ENCODE peak calls at places on chromosome X, in eight cellular contexts. One of them, this sample, is unnamed.

GRCh38 chrX:30875957-30876356 is 13.1 kb downstream of the TAB3 start:
- DNase-seq in AG04449: peak; percentile 38
- DNase-seq in astrocyte of the spinal cord: peak; percentile 54
- DNase-seq in bronchial epithelial cell: peak; percentile 89
- DNase-seq in GM06990: no peak
- DNase-seq in nephron progenitor cell: no peak
- DNase-seq in H9: no peak
- DNase-seq in natural killer cell: no peak
- DNase-seq in this sample: no peak

GRCh38 chrX:73127700-73128241 is 48.5 kb upstream of the PABPC1L2A start:
- DNase-seq in nephron progenitor cell: no peak
- DNase-seq in H9: peak; percentile 70
- DNase-seq in bronchial epithelial cell: peak; percentile 0
- DNase-seq in natural killer cell: no peak
- DNase-seq in astrocyte of the spinal cord: no peak
- DNase-seq in AG04449: no peak
- DNase-seq in GM06990: no peak
- DNase-seq in this sample: no peak

GRCh38 chrX:9917861-9918260 is 49.3 kb upstream of the CLDN34 start:
- DNase-seq in bronchial epithelial cell: no peak
- DNase-seq in AG04449: no peak
- DNase-seq in natural killer cell: no peak
- DNase-seq in astrocyte of the spinal cord: no peak
- DNase-seq in GM06990: no peak
- DNase-seq in nephron progenitor cell: no peak
- DNase-seq in H9: no peak
- DNase-seq in this sample: no peak

GRCh38 chrX:151396042-151396826 is 772 bp upstream of the VMA21 start:
- DNase-seq in AG04449: no peak
- DNase-seq in nephron progenitor cell: no peak
- DNase-seq in GM06990: peak; percentile 11
- DNase-seq in astrocyte of the spinal cord: peak; percentile 67
- DNase-seq in H9: no peak
- DNase-seq in natural killer cell: no peak
- DNase-seq in bronchial epithelial cell: peak; percentile 59
- DNase-seq in this sample: peak; percentile 26

GRCh38 chrX:153357877-153358276 is 23.9 kb downstream of the ZNF275 start:
- DNase-seq in GM06990: no peak
- DNase-seq in natural killer cell: no peak
- DNase-seq in AG04449: no peak
- DNase-seq in bronchial epithelial cell: no peak
- DNase-seq in nephron progenitor cell: no peak
- DNase-seq in astrocyte of the spinal cord: no peak
- DNase-seq in H9: no peak
- DNase-seq in this sample: no peak

GRCh38 chrX:40807384-40807783 is 72.0 kb upstream of the MED14 start:
- DNase-seq in bronchial epithelial cell: no peak
- DNase-seq in AG04449: no peak
- DNase-seq in natural killer cell: no peak
- DNase-seq in H9: no peak
- DNase-seq in astrocyte of the spinal cord: no peak
- DNase-seq in nephron progenitor cell: no peak
- DNase-seq in GM06990: no peak
- DNase-seq in this sample: no peak

GRCh38 chrX:8820910-8821527 is 19.8 kb upstream of the FAM9A start:
- DNase-seq in GM06990: no peak
- DNase-seq in H9: peak; percentile 64
- DNase-seq in astrocyte of the spinal cord: no peak
- DNase-seq in nephron progenitor cell: peak; percentile 23
- DNase-seq in AG04449: no peak
- DNase-seq in natural killer cell: no peak
- DNase-seq in bronchial epithelial cell: no peak
- DNase-seq in this sample: no peak

GRCh38 chrX:106952089-106952488 is 31.9 kb downstream of the CLDN2 start:
- DNase-seq in GM06990: no peak
- DNase-seq in astrocyte of the spinal cord: no peak
- DNase-seq in natural killer cell: no peak
- DNase-seq in AG04449: no peak
- DNase-seq in nephron progenitor cell: no peak
- DNase-seq in H9: no peak
- DNase-seq in bronchial epithelial cell: no peak
- DNase-seq in this sample: no peak

GRCh38 chrX:4622768-4623167 is 909.3 kb upstream of the PRKX start:
- DNase-seq in AG04449: no peak
- DNase-seq in natural killer cell: no peak
- DNase-seq in nephron progenitor cell: no peak
- DNase-seq in astrocyte of the spinal cord: no peak
- DNase-seq in bronchial epithelial cell: no peak
- DNase-seq in H9: no peak
- DNase-seq in GM06990: no peak
- DNase-seq in this sample: no peak

GRCh38 chrX:46383006-46383405 is 162.2 kb downstream of the ZNF674 start:
- DNase-seq in nephron progenitor cell: no peak
- DNase-seq in bronchial epithelial cell: no peak
- DNase-seq in natural killer cell: no peak
- DNase-seq in astrocyte of the spinal cord: no peak
- DNase-seq in H9: no peak
- DNase-seq in AG04449: no peak
- DNase-seq in GM06990: no peak
- DNase-seq in this sample: no peak

GRCh38 chrX:46380148-46380752 is 165.0 kb downstream of the ZNF674 start:
- DNase-seq in AG04449: no peak
- DNase-seq in nephron progenitor cell: no peak
- DNase-seq in GM06990: no peak
- DNase-seq in bronchial epithelial cell: no peak
- DNase-seq in astrocyte of the spinal cord: no peak
- DNase-seq in natural killer cell: no peak
- DNase-seq in H9: no peak
- DNase-seq in this sample: no peak

GRCh38 chrX:46382595-46382994 is 162.6 kb downstream of the ZNF674 start:
- DNase-seq in natural killer cell: no peak
- DNase-seq in astrocyte of the spinal cord: no peak
- DNase-seq in H9: no peak
- DNase-seq in bronchial epithelial cell: no peak
- DNase-seq in GM06990: no peak
- DNase-seq in nephron progenitor cell: no peak
- DNase-seq in AG04449: no peak
- DNase-seq in this sample: no peak

GRCh38 chrX:46386511-46386910 is 158.7 kb downstream of the ZNF674 start:
- DNase-seq in GM06990: no peak
- DNase-seq in natural killer cell: no peak
- DNase-seq in AG04449: no peak
- DNase-seq in bronchial epithelial cell: no peak
- DNase-seq in H9: no peak
- DNase-seq in nephron progenitor cell: no peak
- DNase-seq in astrocyte of the spinal cord: no peak
- DNase-seq in this sample: no peak

DNA sequence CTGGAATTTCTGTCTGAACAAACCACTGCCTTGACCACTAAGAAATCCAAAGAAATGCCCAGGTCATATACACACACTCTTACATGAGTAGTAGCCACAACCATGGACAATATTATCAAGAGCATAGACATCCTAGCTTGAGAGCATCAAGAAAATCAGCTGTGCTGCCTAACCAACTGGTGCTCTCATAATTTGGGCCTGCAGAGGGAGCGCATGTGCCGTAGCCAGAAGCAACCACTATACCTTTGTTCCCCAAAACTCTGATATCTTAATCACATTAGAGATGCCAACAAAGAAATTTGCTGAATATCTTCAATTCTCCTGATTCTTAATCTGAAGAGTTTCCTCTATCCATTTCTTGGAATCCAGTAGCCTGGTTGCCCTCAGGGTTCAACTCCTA is 163.6 kb downstream of the ZNF674 start:
- DNase-seq in bronchial epithelial cell: peak; percentile 33
- DNase-seq in H9: peak; percentile 40
- DNase-seq in astrocyte of the spinal cord: no peak
- DNase-seq in natural killer cell: no peak
- DNase-seq in nephron progenitor cell: peak; percentile 22
- DNase-seq in GM06990: peak; percentile 9
- DNase-seq in AG04449: no peak
- DNase-seq in this sample: peak; percentile 6
- TF ChIP-seq CTCF in bronchial epithelial cell: peak; percentile 50
- TF ChIP-seq CTCF in H9: peak; percentile 66
- TF ChIP-seq CTCF in astrocyte of the spinal cord: peak; percentile 57
- TF ChIP-seq CTCF in natural killer cell: no peak
- TF ChIP-seq CTCF in nephron progenitor cell: peak; percentile 47
- TF ChIP-seq CTCF in GM06990: peak; percentile 79
- TF ChIP-seq CTCF in AG04449: peak; percentile 46
- TF ChIP-seq CTCF in this sample: no peak

GRCh38 chrX:21756785-21757529 is 959 bp downstream of the SMPX start:
- DNase-seq in natural killer cell: no peak
- DNase-seq in H9: no peak
- DNase-seq in AG04449: no peak
- DNase-seq in bronchial epithelial cell: peak; percentile 16
- DNase-seq in nephron progenitor cell: no peak
- DNase-seq in GM06990: no peak
- DNase-seq in astrocyte of the spinal cord: no peak
- DNase-seq in this sample: no peak

GRCh38 chrX:21757960-21758359 is at the start of gene SMPX:
- DNase-seq in bronchial epithelial cell: no peak
- DNase-seq in H9: no peak
- DNase-seq in AG04449: no peak
- DNase-seq in natural killer cell: no peak
- DNase-seq in nephron progenitor cell: no peak
- DNase-seq in GM06990: no peak
- DNase-seq in astrocyte of the spinal cord: no peak
- DNase-seq in this sample: no peak

GRCh38 chrX:21764043-21764442 is 6.1 kb upstream of the SMPX start:
- DNase-seq in AG04449: no peak
- DNase-seq in nephron progenitor cell: no peak
- DNase-seq in bronchial epithelial cell: peak; percentile 51
- DNase-seq in GM06990: no peak
- DNase-seq in H9: no peak
- DNase-seq in astrocyte of the spinal cord: no peak
- DNase-seq in natural killer cell: no peak
- DNase-seq in this sample: no peak

DNA sequence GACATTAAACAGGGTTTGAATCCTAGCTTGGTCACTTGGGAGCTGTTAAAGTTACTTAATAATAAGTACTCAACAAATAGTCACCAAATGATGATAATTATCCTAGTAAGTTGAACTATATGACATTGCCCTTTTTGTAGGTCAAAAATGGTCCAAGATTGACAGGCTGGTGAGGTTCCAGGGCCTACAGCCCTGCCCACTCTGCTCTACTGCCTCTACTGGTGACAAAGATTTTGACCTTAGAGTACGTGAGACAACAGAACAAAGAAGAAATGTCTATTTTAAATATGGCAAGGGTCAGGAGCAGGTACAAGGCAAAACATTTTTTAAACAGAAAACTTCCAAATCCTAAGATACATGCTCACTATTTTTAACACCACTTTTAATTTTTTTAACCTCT is 572 bp upstream of the SMPX start:
- DNase-seq in H9: no peak
- DNase-seq in natural killer cell: no peak
- DNase-seq in bronchial epithelial cell: no peak
- DNase-seq in nephron progenitor cell: no peak
- DNase-seq in astrocyte of the spinal cord: no peak
- DNase-seq in AG04449: no peak
- DNase-seq in GM06990: no peak
- DNase-seq in this sample: no peak
- TF ChIP-seq CTCF in H9: peak; percentile 48
- TF ChIP-seq CTCF in natural killer cell: no peak
- TF ChIP-seq CTCF in bronchial epithelial cell: no peak
- TF ChIP-seq CTCF in nephron progenitor cell: no peak
- TF ChIP-seq CTCF in astrocyte of the spinal cord: no peak
- TF ChIP-seq CTCF in AG04449: no peak
- TF ChIP-seq CTCF in GM06990: no peak
- TF ChIP-seq CTCF in this sample: no peak

GRCh38 chrX:13763489-13763888 is 28.9 kb downstream of the OFD1 start:
- DNase-seq in GM06990: no peak
- DNase-seq in H9: no peak
- DNase-seq in AG04449: no peak
- DNase-seq in natural killer cell: no peak
- DNase-seq in nephron progenitor cell: no peak
- DNase-seq in bronchial epithelial cell: no peak
- DNase-seq in astrocyte of the spinal cord: no peak
- DNase-seq in this sample: no peak

GRCh38 chrX:13762015-13762414 is 27.5 kb downstream of the OFD1 start:
- DNase-seq in astrocyte of the spinal cord: no peak
- DNase-seq in AG04449: no peak
- DNase-seq in GM06990: no peak
- DNase-seq in natural killer cell: no peak
- DNase-seq in H9: no peak
- DNase-seq in nephron progenitor cell: no peak
- DNase-seq in bronchial epithelial cell: no peak
- DNase-seq in this sample: no peak

GRCh38 chrX:13761606-13762005 is 27.1 kb downstream of the OFD1 start:
- DNase-seq in H9: peak; percentile 56
- DNase-seq in natural killer cell: no peak
- DNase-seq in AG04449: no peak
- DNase-seq in GM06990: peak; percentile 24
- DNase-seq in bronchial epithelial cell: no peak
- DNase-seq in nephron progenitor cell: no peak
- DNase-seq in astrocyte of the spinal cord: no peak
- DNase-seq in this sample: no peak

GRCh38 chrX:13764284-13764683 is 29.7 kb downstream of the OFD1 start:
- DNase-seq in natural killer cell: no peak
- DNase-seq in AG04449: no peak
- DNase-seq in GM06990: no peak
- DNase-seq in bronchial epithelial cell: no peak
- DNase-seq in H9: no peak
- DNase-seq in astrocyte of the spinal cord: no peak
- DNase-seq in nephron progenitor cell: no peak
- DNase-seq in this sample: no peak

GRCh38 chrX:13764765-13765164 is 30.2 kb downstream of the OFD1 start:
- DNase-seq in AG04449: no peak
- DNase-seq in astrocyte of the spinal cord: peak; percentile 10
- DNase-seq in bronchial epithelial cell: no peak
- DNase-seq in GM06990: no peak
- DNase-seq in nephron progenitor cell: peak; percentile 57
- DNase-seq in natural killer cell: no peak
- DNase-seq in H9: peak; percentile 69
- DNase-seq in this sample: no peak
- TF ChIP-seq CTCF in AG04449: no peak
- TF ChIP-seq CTCF in astrocyte of the spinal cord: peak; percentile 52
- TF ChIP-seq CTCF in bronchial epithelial cell: no peak
- TF ChIP-seq CTCF in GM06990: no peak
- TF ChIP-seq CTCF in nephron progenitor cell: peak; percentile 36
- TF ChIP-seq CTCF in natural killer cell: no peak
- TF ChIP-seq CTCF in H9: peak; percentile 62
- TF ChIP-seq CTCF in this sample: no peak

DNA sequence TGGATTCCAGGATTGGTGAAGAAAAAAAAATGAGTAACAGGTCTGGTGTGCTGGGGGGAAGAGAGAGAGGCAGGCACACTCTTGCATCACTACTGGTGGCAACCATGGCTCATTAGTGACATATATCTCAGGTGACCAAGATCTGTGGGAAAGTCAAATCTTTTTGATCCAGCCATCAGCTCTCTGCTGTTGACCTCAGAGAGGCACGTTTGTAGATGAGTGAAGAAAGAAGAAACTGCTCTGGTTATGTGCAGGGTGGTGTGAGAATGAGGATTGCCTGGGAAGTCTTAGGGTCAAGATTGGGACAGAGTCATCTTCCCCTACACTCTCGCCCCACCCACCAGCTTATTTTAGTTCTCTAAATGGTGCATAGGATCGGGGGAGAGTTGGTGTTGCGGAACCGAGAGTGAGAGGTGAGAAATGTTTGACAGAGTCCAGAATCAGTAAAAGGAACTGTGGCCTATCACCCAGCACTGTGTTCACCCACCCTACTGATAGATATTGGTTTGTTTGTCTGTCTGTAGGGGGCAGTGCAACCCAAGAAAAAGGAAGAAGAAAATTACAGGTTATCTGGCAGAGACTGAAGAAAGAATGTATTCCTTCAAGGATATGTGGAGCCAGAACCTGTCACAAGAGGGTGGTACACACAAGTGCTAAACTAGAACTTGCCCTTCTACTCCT is 21.9 kb downstream of the ARMCX6 start:
- DNase-seq in astrocyte of the spinal cord: peak; percentile 74
- DNase-seq in bronchial epithelial cell: peak; percentile 53
- DNase-seq in AG04449: no peak
- DNase-seq in GM06990: peak; percentile 44
- DNase-seq in natural killer cell: no peak
- DNase-seq in nephron progenitor cell: peak; percentile 23
- DNase-seq in H9: peak; percentile 27
- DNase-seq in this sample: peak; percentile 5
- TF ChIP-seq CTCF in astrocyte of the spinal cord: peak; percentile 45
- TF ChIP-seq CTCF in bronchial epithelial cell: peak; percentile 46
- TF ChIP-seq CTCF in AG04449: peak; percentile 32
- TF ChIP-seq CTCF in GM06990: peak; percentile 52
- TF ChIP-seq CTCF in natural killer cell: peak; percentile 67
- TF ChIP-seq CTCF in nephron progenitor cell: peak; percentile 58
- TF ChIP-seq CTCF in H9: peak; percentile 76
- TF ChIP-seq CTCF in this sample: peak; percentile 63